ENCODE peak calls at places on chromosome 14, in nine cellular contexts. S is H9; T is cardiac fibroblast; N is bronchial epithelial cell; C is GM10248; Z is CD8-positive, alpha-beta T cell; G is adrenal gland; J is endodermal cell; A is epithelial cell of esophagus. X is an unnamed sample.

GRCh38 chr14:89406941-89407340 is 10.1 kb downstream of the FOXN3 start:
- DNase-seq in G (peak), S (no peak), N (no peak), Z (no peak), J (no peak), A (no peak), T (peak), C (no peak), X (no peak)

GRCh38 chr14:64848239-64848638 is 31.5 kb downstream of the SPTB start:
- DNase-seq in N (no peak), S (no peak), G (no peak), T (no peak), Z (no peak), A (no peak), C (peak), J (no peak), X (no peak)

GRCh38 chr14:106459971-106460730 is 933.8 kb downstream of the TMEM121 start:
- DNase-seq in J (peak), C (peak), A (no peak), G (peak), Z (peak), S (no peak), N (no peak), T (no peak), X (no peak)

GRCh38 chr14:22319526-22320352 is 269.3 kb downstream of the DAD1 start:
- DNase-seq in Z (no peak), J (peak), N (peak), G (peak), C (peak), S (peak), A (peak), T (peak), X (no peak)

GRCh38 chr14:105419305-105420091 is at the start of gene MTA1:
- DNase-seq in G (peak), T (no peak), N (no peak), S (no peak), A (peak), C (peak), Z (no peak), J (no peak), X (no peak)

GRCh38 chr14:50336428-50336827 is 24.3 kb downstream of the DMAC2L start:
- DNase-seq in Z (no peak), J (no peak), S (no peak), C (peak), N (no peak), G (no peak), A (no peak), T (no peak), X (no peak)

GRCh38 chr14:20477211-20477876 is 8.1 kb downstream of the PNP start:
- DNase-seq in S (no peak), A (peak), J (no peak), C (no peak), N (peak), G (peak), Z (no peak), T (peak), X (no peak)

GRCh38 chr14:88323520-88324199 is 591 bp upstream of the KCNK10 start:
- DNase-seq in J (peak), C (peak), T (no peak), Z (no peak), N (no peak), G (no peak), A (peak), S (peak), X (no peak)

GRCh38 chr14:72104011-72104613 is 171.9 kb downstream of the RGS6 start:
- DNase-seq in S (peak), C (peak), Z (no peak), T (no peak), N (no peak), G (peak), A (peak), J (peak), X (no peak)

GRCh38 chr14:85131523-85131922 is 398.4 kb upstream of the FLRT2 start:
- DNase-seq in N (peak), G (no peak), S (peak), J (peak), C (no peak), A (peak), Z (no peak), T (no peak), X (no peak)
- TF ChIP-seq CTCF in N (peak), G (no peak), S (peak), J (peak), C (no peak), A (peak), Z (no peak), T (no peak), X (no peak)

GRCh38 chr14:56844603-56845002 is 34.3 kb upstream of the OTX2 start:
- DNase-seq in Z (no peak), C (no peak), N (no peak), G (no peak), T (no peak), S (no peak), A (no peak), J (no peak), X (no peak)
- TF ChIP-seq CTCF in Z (no peak), C (no peak), N (no peak), G (no peak), T (no peak), S (no peak), A (no peak), J (no peak), X (no peak)

GRCh38 chr14:61894452-61895077 is 132.3 kb downstream of the SNAPC1 start:
- DNase-seq in Z (no peak), N (peak), T (peak), C (peak), A (peak), J (peak), G (peak), S (peak), X (no peak)
- TF ChIP-seq CTCF in Z (peak), N (peak), T (peak), C (peak), A (peak), J (peak), G (peak), S (peak), X (peak)

GRCh38 chr14:59428581-59429012 is 36.6 kb downstream of the GPR135 start:
- DNase-seq in G (no peak), S (no peak), Z (no peak), C (no peak), J (no peak), T (peak), A (no peak), N (peak), X (no peak)
- TF ChIP-seq CTCF in G (peak), S (no peak), Z (no peak), C (no peak), J (peak), T (peak), A (peak), N (no peak), X (no peak)

GRCh38 chr14:54169254-54169924 is 212.8 kb upstream of the BMP4 start:
- DNase-seq in S (no peak), J (no peak), N (peak), T (peak), A (peak), C (no peak), Z (no peak), G (no peak), X (no peak)
- TF ChIP-seq CTCF in S (no peak), J (no peak), N (no peak), T (no peak), A (no peak), C (no peak), Z (no peak), G (no peak), X (no peak)

GRCh38 chr14:41285193-41285748 is 321.4 kb upstream of the LRFN5 start:
- DNase-seq in Z (no peak), J (peak), A (peak), T (peak), C (no peak), S (no peak), G (peak), N (peak), X (no peak)

DNA sequence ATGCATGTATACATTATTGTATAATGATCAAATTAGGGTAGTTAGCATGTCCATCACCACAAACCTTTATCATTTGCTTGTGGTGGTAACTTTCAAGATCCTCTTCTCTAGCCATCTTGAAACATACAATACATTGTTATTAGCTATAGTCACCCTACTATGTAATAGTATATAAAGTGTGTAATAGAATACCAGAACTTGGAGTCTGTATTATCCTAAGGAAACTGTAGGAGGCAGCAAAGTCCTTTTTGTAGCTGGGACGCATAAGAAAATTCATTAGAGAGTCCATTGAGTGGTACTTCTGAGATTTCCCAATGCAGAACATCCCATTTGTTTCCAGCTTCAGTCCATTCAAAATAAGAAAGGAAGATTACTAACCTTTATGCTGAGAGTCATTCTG is 325.9 kb upstream of the LRFN5 start:
- DNase-seq in T (peak), N (peak), A (peak), J (no peak), S (no peak), C (no peak), Z (no peak), G (no peak), X (no peak)
- TF ChIP-seq CTCF in T (peak), N (no peak), A (no peak), J (peak), S (peak), C (no peak), Z (no peak), G (peak), X (no peak)

GRCh38 chr14:94310248-94310647 is 12.9 kb downstream of the SERPINA6 start:
- DNase-seq in N (no peak), Z (no peak), G (no peak), J (no peak), C (no peak), T (no peak), A (no peak), S (no peak), X (no peak)

GRCh38 chr14:94309721-94310120 is 13.4 kb downstream of the SERPINA6 start:
- DNase-seq in Z (no peak), G (no peak), A (no peak), N (no peak), C (no peak), T (no peak), S (no peak), J (no peak), X (no peak)

GRCh38 chr14:94305620-94306019 is 12.6 kb upstream of the SERPINA10 start:
- DNase-seq in Z (no peak), C (no peak), N (no peak), T (no peak), J (no peak), G (no peak), S (no peak), A (no peak), X (no peak)

GRCh38 chr14:94306047-94306978 is 13.2 kb upstream of the SERPINA10 start:
- DNase-seq in N (no peak), G (no peak), A (no peak), J (no peak), C (no peak), Z (no peak), T (no peak), S (no peak), X (no peak)

GRCh38 chr14:94307410-94307992 is 14.4 kb upstream of the SERPINA10 start:
- DNase-seq in G (no peak), J (no peak), T (peak), N (peak), Z (no peak), C (no peak), A (peak), S (no peak), X (no peak)
- TF ChIP-seq CTCF in G (no peak), J (peak), T (peak), N (peak), Z (no peak), C (no peak), A (peak), S (peak), X (peak)

DNA sequence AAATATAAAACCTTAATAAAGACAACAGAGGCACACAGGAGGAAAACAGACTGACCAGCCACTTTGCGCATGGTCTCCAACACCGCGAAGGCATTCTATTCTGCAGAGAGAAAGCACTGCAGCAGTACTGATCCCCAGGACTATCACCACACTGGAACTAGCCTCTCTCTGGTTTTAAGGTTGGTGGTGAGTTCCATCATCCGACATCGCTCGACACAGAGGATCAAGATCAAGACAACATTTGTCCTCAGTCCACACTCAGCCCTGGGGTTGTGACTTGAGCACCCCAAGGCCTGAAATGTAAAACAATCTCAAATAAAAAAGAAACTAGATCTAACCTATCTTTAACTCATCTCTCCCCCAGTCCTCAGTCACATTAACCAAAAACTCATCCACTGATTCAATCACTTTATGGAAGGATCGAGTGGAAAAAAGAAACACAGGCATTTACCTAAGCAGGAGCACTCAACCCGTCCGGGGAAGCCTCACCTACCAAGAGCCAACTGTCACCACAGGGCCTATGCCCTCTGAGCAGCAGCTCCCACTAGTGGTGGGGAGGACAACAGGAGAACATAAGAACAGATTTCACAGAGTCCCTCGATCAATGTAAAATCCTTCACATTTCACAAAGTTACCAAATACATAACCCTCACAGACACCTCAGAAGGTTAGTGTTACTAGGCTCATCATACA is 17.7 kb downstream of the STXBP6 start:
- DNase-seq in N (no peak), A (no peak), J (peak), T (no peak), C (no peak), Z (no peak), S (peak), G (no peak), X (no peak)
- TF ChIP-seq CTCF in N (no peak), A (peak), J (peak), T (peak), C (no peak), Z (no peak), S (peak), G (no peak), X (peak)